ENCODE peak calls at places on chromosomes 16 and 17, in five cellular contexts. A is HCT116, S is K562, Q is GM12878, Z is HepG2. H is an unnamed sample.

GRCh38 chr17:45248132-45248936 is 13.6 kb downstream of the SPATA32 start:
- DNase-seq in S (peak), Z (no peak), A (no peak), Q (no peak), H (no peak)

GRCh38 chr16:62700456-62701280 is 664.4 kb upstream of the CDH8 start:
- DNase-seq in Q (no peak), A (no peak), Z (no peak), S (no peak), H (no peak)

GRCh38 chr17:68701046-68701445 is 99.9 kb upstream of the FAM20A start:
- DNase-seq in A (no peak), Z (no peak), S (no peak), Q (no peak), H (no peak)

GRCh38 chr16:57341062-57341440 is 17.5 kb upstream of the CCL22 start:
- DNase-seq in Q (peak), Z (no peak), S (no peak), A (no peak), H (no peak)

GRCh38 chr16:57620316-57621231 is 7.9 kb upstream of the ADGRG1 start:
- DNase-seq in S (no peak), Q (no peak), Z (no peak), A (no peak), H (no peak)

GRCh38 chr16:3963203-3963602 is 82.7 kb upstream of the CREBBP start:
- DNase-seq in S (no peak), Z (no peak), A (no peak), Q (no peak), H (no peak)

GRCh38 chr16:67115649-67116048 is 5.9 kb downstream of the PHAF1 start:
- DNase-seq in Z (no peak), A (peak), Q (no peak), S (no peak), H (no peak)

GRCh38 chr16:67969286-67970039 is 1.0 kb upstream of the SLC12A4 start:
- DNase-seq in S (peak), A (no peak), Q (no peak), Z (peak), H (no peak)

GRCh38 chr17:18977021-18977420 is 25.1 kb downstream of the SLC5A10 start:
- DNase-seq in A (no peak), S (no peak), Q (no peak), Z (no peak), H (no peak)

GRCh38 chr17:66275651-66276050 is 26.8 kb upstream of the PRKCA start:
- DNase-seq in Q (no peak), S (no peak), Z (peak), A (peak), H (no peak)

GRCh38 chr16:86029131-86029741 is 130.3 kb downstream of the IRF8 start:
- DNase-seq in A (no peak), S (no peak), Z (no peak), Q (no peak), H (no peak)

GRCh38 chr17:27596571-27597187 is 34.3 kb upstream of the LGALS9 start:
- DNase-seq in A (no peak), Q (no peak), Z (no peak), S (no peak), H (peak)

GRCh38 chr16:50367777-50368409 is 895 bp downstream of the BRD7 start:
- DNase-seq in Z (no peak), Q (no peak), A (no peak), S (no peak), H (no peak)

GRCh38 chr16:4244254-4244812 is 2.5 kb upstream of the SRL start:
- DNase-seq in Q (no peak), A (no peak), S (peak), Z (no peak), H (no peak)

GRCh38 chr16:1474471-1474795 is 395 bp downstream of the CLCN7 start:
- DNase-seq in A (no peak), Q (no peak), S (peak), Z (no peak), H (peak)

GRCh38 chr17:73072254-73072962 is 20.1 kb downstream of the SLC39A11 start:
- DNase-seq in Z (no peak), Q (no peak), A (no peak), S (no peak), H (no peak)

GRCh38 chr17:63926164-63926563 is 6.0 kb downstream of the CD79B start:
- DNase-seq in Z (no peak), S (no peak), A (no peak), Q (no peak), H (no peak)

GRCh38 chr16:85112364-85112763 is at the start of gene CIBAR2:
- DNase-seq in Q (no peak), Z (no peak), S (no peak), A (no peak), H (peak)

GRCh38 chr17:64418506-64419339 is 28.1 kb upstream of the PECAM1 start:
- DNase-seq in Q (no peak), A (peak), Z (peak), S (peak), H (peak)

GRCh38 chr17:9842057-9842758 is 16.5 kb downstream of the GLP2R start:
- DNase-seq in Q (no peak), Z (peak), A (no peak), S (no peak), H (no peak)

GRCh38 chr16:76226011-76226410 is 51.2 kb upstream of the CNTNAP4 start:
- DNase-seq in Q (no peak), Z (no peak), A (no peak), S (no peak), H (no peak)

GRCh38 chr17:199806-200603 is 18.6 kb upstream of the DOC2B start:
- DNase-seq in S (no peak), Z (no peak), A (no peak), Q (no peak), H (no peak)

GRCh38 chr17:16298140-16298662 is 55.1 kb downstream of the CENPV start:
- DNase-seq in A (no peak), Z (peak), Q (no peak), S (peak), H (no peak)

GRCh38 chr17:62637809-62638208 is 10.3 kb downstream of the MRC2 start:
- DNase-seq in S (no peak), A (peak), Q (no peak), Z (no peak), H (no peak)
- TF ChIP-seq ZBTB33 in S (no peak), A (no peak), Q (no peak), Z (no peak), H (no peak)

DNA sequence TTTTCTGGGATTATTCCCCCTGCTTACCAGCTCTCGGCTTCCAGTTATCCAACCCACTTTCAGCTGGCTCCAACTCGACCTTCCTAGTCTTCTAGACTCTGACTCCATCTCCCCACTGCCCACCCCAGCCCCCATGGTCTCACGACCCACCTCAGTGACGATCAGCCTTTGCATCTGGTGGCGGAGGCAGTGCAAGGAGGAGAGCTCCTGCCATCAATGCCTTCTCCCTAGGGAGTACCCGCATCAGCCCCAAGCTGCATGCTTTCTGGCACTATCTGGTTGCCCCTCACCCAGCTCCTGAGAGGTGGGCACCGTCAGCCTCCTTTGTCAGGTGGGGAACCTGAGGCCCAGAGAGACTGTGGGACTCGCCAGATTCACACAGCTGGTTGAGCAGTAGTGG is 72.6 kb upstream of the RPL38 start:
- DNase-seq in A (no peak), S (no peak), Q (no peak), Z (no peak), H (no peak)
- TF ChIP-seq RAD21 in A (no peak), S (no peak), Q (no peak), Z (no peak), H (no peak)

DNA sequence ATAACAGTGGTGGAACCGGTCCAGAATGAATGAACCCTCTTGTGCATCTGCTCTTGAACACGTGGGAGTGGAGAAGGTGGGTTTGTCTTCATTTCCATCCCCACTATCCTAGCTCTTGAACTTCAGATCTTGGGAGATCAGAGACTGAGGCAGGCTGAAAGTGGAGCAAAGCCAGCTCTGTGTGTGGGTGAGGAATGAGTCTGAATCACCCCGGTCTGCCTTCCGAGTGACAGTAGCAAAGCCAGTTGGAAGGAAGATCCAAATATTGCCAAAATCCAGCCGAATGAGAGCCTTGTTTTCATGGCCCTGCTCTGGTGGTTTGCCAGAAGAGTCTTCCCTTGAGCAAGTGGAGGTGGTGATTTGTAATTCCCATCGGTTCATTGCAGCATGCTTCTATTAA is 29.0 kb upstream of the ASIC2 start:
- DNase-seq in Q (no peak), Z (no peak), A (no peak), S (no peak), H (no peak)
- TF ChIP-seq ZBTB33 in Q (no peak), Z (no peak), A (no peak), S (no peak), H (no peak)

GRCh38 chr16:29662729-29663019 is 373 bp upstream of the SPN start:
- DNase-seq in A (no peak), Q (peak), Z (no peak), S (peak), H (no peak)

GRCh38 chr16:29663829-29664132 is 734 bp downstream of the SPN start:
- DNase-seq in S (no peak), Z (no peak), Q (no peak), A (no peak), H (no peak)

GRCh38 chr16:29662000-29662728 is 883 bp upstream of the SPN start:
- DNase-seq in S (no peak), Z (no peak), Q (peak), A (no peak), H (no peak)

GRCh38 chr16:29664133-29664912 is 1.3 kb downstream of the SPN start:
- DNase-seq in A (no peak), S (peak), Z (no peak), Q (no peak), H (no peak)

GRCh38 chr16:29663020-29663828 is at the start of gene SPN:
- DNase-seq in S (peak), Z (no peak), A (no peak), Q (no peak), H (no peak)
- TF ChIP-seq RAD21 in S (no peak), Z (no peak), A (no peak), Q (no peak), H (no peak)

GRCh38 chr17:71180801-71181385 is 939.9 kb upstream of the SOX9 start:
- DNase-seq in Q (no peak), Z (no peak), A (no peak), S (no peak), H (peak)
- TF ChIP-seq ZBTB33 in Q (no peak), Z (no peak), A (no peak), S (no peak), H (no peak)

DNA sequence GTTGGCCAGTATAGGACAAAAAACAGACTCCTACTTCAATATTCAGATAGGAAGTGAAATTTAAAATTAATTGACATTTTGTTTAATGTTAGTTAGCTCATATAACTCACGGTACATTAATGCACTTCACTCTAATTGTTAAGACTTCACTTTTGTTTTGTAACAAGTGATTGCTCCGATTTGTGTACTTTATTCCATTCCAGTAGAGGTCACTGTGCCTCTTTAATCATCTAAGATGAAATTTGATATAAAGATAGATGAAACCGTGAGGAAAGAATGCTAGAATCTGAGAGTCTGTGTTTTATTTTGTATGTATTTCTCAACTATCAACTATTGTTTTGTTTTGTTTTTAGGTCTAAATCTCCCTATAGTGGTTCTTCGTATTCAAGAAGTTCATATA is 29.0 kb downstream of the RBBP6 start:
- DNase-seq in A (no peak), Q (no peak), S (no peak), Z (no peak), H (peak)
- TF ChIP-seq RAD21 in A (peak), Q (no peak), S (no peak), Z (no peak), H (peak)

H was measured in SK-N-SH.